ENCODE peak calls at places on chromosome 5, in seven cellular contexts. T, V, M, J, K, C and N are unnamed samples.

GRCh38 chr5:161414037-161414436 is 132.5 kb downstream of the GABRB2 start:
- DNase-seq in T (no peak), V (no peak), M (no peak), J (no peak), K (no peak), C (no peak), N (no peak)

GRCh38 chr5:56259002-56259511 is 25.9 kb upstream of the ANKRD55 start:
- DNase-seq in T (no peak), V (no peak), M (no peak), J (peak; percentile 96), K (no peak), C (no peak), N (no peak)

GRCh38 chr5:14730466-14730865 is 65.9 kb downstream of the OTULIN start:
- DNase-seq in T (no peak), V (no peak), M (no peak), J (no peak), K (no peak), C (no peak), N (no peak)

GRCh38 chr5:133842846-133843725 is 125.3 kb downstream of the C5orf15 start:
- DNase-seq in T (no peak), V (peak; percentile 62), M (no peak), J (no peak), K (no peak), C (no peak), N (no peak)

GRCh38 chr5:19531374-19531952 is 456.5 kb downstream of the CDH18 start:
- DNase-seq in T (no peak), V (no peak), M (no peak), J (no peak), K (no peak), C (no peak), N (peak; percentile 3)

GRCh38 chr5:149030838-149031397 is 31.9 kb downstream of the SH3TC2 start:
- DNase-seq in T (peak; percentile 73), V (no peak), M (no peak), J (no peak), K (no peak), C (no peak), N (no peak)

GRCh38 chr5:26932238-26932637 is 106.1 kb downstream of the CDH9 start:
- DNase-seq in T (no peak), V (no peak), M (no peak), J (no peak), K (no peak), C (no peak), N (no peak)

GRCh38 chr5:672329-673139 is 20.6 kb downstream of the TPPP start:
- DNase-seq in T (peak; percentile 84), V (peak; percentile 86), M (peak; percentile 69), J (peak; percentile 91), K (peak; percentile 78), C (peak; percentile 59), N (peak; percentile 79)

GRCh38 chr5:149062371-149063016 is 368 bp downstream of the SH3TC2 start:
- DNase-seq in T (peak; percentile 60), V (no peak), M (peak; percentile 26), J (peak; percentile 77), K (no peak), C (no peak), N (no peak)

GRCh38 chr5:891837-892389 is 688 bp downstream of the BRD9 start:
- DNase-seq in T (peak; percentile 58), V (no peak), M (peak; percentile 35), J (peak; percentile 30), K (no peak), C (no peak), N (no peak)

GRCh38 chr5:11564716-11565115 is 339.5 kb downstream of the CTNND2 start:
- DNase-seq in T (no peak), V (no peak), M (no peak), J (no peak), K (no peak), C (no peak), N (no peak)

GRCh38 chr5:121628783-121629182 is 222.9 kb upstream of the FTMT start:
- DNase-seq in T (no peak), V (no peak), M (no peak), J (peak; percentile 0), K (no peak), C (no peak), N (no peak)

GRCh38 chr5:5278815-5279381 is 138.8 kb downstream of the ADAMTS16 start:
- DNase-seq in T (no peak), V (no peak), M (no peak), J (no peak), K (no peak), C (no peak), N (no peak)
- TF ChIP-seq CTCF in T (no peak), V (no peak), M (no peak), J (no peak), K (no peak), C (no peak), N (no peak)

DNA sequence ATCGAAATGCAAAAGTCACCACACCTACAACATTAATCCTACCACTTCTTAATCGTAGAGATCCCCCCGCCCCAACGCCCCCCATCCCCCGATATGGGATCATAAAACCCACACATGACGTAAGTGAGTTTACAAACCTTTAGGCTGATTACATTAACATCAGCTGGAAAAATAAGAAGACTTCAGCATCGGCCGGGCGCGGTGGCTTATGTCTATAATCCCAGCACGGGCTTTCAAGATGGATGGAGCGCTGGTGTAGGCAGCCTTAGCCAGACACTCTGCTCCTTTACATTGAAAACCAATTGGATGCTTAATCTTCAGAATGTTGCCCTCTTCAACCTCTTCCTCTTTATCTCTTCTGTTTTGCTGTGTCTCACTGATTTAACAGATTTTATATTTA is 1376.0 kb downstream of the MAT2B start:
- DNase-seq in T (no peak), V (no peak), M (no peak), J (no peak), K (peak; percentile 36), C (no peak), N (no peak)
- H3K9me3 ChIP-seq in T (peaks cover 5% of the 10 kb centered on the region), V (no peaks in the 10 kb centered on the region), M (no peaks in the 10 kb centered on the region), J (no peaks in the 10 kb centered on the region), K (peaks cover 4% of the 10 kb centered on the region), C (no peaks in the 10 kb centered on the region), N (no peaks in the 10 kb centered on the region)

DNA sequence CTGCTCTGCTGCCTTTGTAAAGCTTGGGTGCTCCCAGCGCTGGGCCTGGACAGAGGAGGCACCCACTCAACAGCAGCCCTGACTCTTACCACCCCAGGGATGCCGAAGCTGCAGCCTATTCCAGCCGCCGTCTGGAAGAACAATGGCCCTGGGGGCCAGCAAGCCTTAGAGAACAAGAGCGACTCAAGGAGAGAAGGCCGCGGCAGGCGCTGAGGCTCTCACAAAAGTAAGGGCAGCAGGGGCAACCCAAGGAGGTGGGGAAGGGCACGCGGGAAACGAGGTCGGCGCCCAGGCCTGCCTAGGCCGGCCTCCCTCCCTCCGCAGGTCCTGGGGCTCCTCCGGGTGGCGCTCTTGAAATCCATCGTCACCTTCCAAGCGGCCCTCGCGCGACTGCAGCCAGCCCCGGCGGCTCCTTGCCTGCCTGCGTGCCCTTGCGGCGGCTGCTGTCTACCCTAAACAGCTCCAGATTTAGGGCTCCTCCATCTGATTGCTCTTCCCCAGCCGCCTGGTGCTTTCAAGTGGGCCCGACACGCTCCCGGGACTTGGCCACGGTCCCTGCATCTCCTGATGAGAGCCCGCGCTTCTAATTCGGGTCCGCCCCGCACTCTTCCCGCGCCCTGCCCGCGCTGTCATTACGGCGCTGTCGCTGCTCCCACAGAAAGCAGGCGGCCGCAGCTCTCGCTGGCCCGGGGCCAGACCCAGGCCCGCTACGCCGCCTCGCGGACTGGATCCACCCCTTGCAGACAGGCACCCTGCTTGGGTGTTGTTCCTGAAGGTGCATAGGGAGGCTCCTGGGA is 213.3 kb downstream of the SEMA6A start:
- DNase-seq in T (peak; percentile 94), V (peak; percentile 59), M (peak; percentile 31), J (peak; percentile 55), K (peak; percentile 56), C (peak; percentile 50), N (peak; percentile 57)
- TF ChIP-seq CTCF in T (peak; percentile 72), V (no peak), M (peak; percentile 13), J (peak; percentile 35), K (no peak), C (no peak), N (no peak)

GRCh38 chr5:179080724-179081123 is 20.6 kb downstream of the ZNF354C start:
- DNase-seq in T (no peak), V (no peak), M (no peak), J (no peak), K (no peak), C (no peak), N (no peak)

GRCh38 chr5:179079165-179079987 is 19.2 kb downstream of the ZNF354C start:
- DNase-seq in T (no peak), V (no peak), M (no peak), J (no peak), K (no peak), C (no peak), N (no peak)
- H3K9me3 ChIP-seq in T (peaks cover 94% of the 10 kb centered on the region), V (peaks cover 97% of the 10 kb centered on the region), M (peaks cover 47% of the 10 kb centered on the region), J (no peaks in the 10 kb centered on the region), K (peaks cover 96% of the 10 kb centered on the region), C (peaks cover 97% of the 10 kb centered on the region), N (peaks cover 4% of the 10 kb centered on the region)

GRCh38 chr5:53084856-53085255 is 24.7 kb downstream of the MOCS2 start:
- DNase-seq in T (no peak), V (no peak), M (no peak), J (no peak), K (no peak), C (no peak), N (no peak)
- TF ChIP-seq CTCF in T (no peak), V (no peak), M (no peak), J (no peak), K (no peak), C (no peak), N (no peak)

GRCh38 chr5:157648275-157648990 is 3.8 kb downstream of the SOX30 start:
- DNase-seq in T (no peak), V (no peak), M (no peak), J (no peak), K (no peak), C (no peak), N (no peak)

GRCh38 chr5:157651011-157651611 is 1.1 kb downstream of the SOX30 start:
- DNase-seq in T (no peak), V (no peak), M (no peak), J (no peak), K (no peak), C (no peak), N (no peak)

GRCh38 chr5:157649091-157649490 is 3.1 kb downstream of the SOX30 start:
- DNase-seq in T (no peak), V (no peak), M (no peak), J (no peak), K (no peak), C (no peak), N (no peak)

GRCh38 chr5:157652377-157652692 is at the start of gene SOX30:
- DNase-seq in T (no peak), V (no peak), M (no peak), J (no peak), K (no peak), C (no peak), N (no peak)

DNA sequence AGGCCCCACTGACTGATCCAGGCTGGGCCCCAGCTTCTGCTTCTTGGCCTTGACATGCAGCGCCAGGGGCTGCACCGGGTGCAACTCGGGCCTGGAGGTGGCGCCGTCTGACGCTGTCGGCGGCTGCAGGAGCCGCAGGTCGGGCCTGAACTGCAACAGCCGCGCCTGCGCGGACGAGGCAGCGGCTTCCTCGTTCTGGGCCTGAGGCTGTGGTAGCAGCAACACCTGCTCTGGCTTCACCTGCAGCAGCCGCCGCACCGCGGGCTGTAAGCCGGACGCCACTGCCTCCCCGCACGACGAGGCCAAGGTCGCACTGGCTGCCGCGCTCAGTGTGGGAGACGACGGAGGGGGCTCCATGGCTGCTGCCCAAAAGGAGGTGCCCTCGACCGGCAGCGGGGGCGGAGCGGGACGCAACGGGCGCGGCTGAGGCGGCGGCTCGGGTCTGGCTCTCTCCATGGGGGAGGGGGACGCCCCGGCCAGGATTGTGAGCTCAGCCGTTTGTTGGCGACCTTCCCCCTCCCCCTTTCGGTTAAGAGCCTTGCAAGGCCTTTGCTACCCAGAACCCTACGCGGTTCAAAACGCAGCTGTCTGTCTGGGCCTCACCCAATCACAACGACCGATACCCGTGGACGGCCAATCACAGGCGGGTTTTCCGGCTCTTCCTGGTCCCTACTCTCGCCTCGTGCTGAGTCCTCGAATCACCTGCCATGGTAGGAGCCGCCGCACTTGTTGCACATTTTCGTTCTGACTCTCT is 438 bp downstream of the SOX30 start:
- DNase-seq in T (peak; percentile 77), V (peak; percentile 94), M (peak; percentile 46), J (peak; percentile 83), K (peak; percentile 93), C (peak; percentile 54), N (peak; percentile 75)
- H3K9me3 ChIP-seq in T (peaks cover 55% of the 10 kb centered on the region), V (no peaks in the 10 kb centered on the region), M (no peaks in the 10 kb centered on the region), J (peaks cover 6% of the 10 kb centered on the region), K (no peaks in the 10 kb centered on the region), C (peaks cover 4% of the 10 kb centered on the region), N (no peaks in the 10 kb centered on the region)